ENCODE peak calls at places on chromosome 14, in nine cellular contexts. One of them, this sample, is unnamed.

GRCh38 chr14:101035466-101036225 is 132.1 kb upstream of the RTL1 start:
- DNase-seq in pancreas: no peak
- DNase-seq in cardiac fibroblast: no peak
- DNase-seq in A549: no peak
- DNase-seq in AG10803: no peak
- DNase-seq in neural crest cell: no peak
- DNase-seq in lower lobe of right lung: no peak
- DNase-seq in fibroblast of lung: no peak
- DNase-seq in fibroblast of the aortic adventitia: no peak
- DNase-seq in this sample: no peak

GRCh38 chr14:69763761-69764510 is 3.0 kb upstream of the SRSF5 start:
- DNase-seq in cardiac fibroblast: peak; percentile 68
- DNase-seq in AG10803: no peak
- DNase-seq in pancreas: no peak
- DNase-seq in lower lobe of right lung: no peak
- DNase-seq in A549: no peak
- DNase-seq in fibroblast of the aortic adventitia: no peak
- DNase-seq in fibroblast of lung: no peak
- DNase-seq in neural crest cell: no peak
- DNase-seq in this sample: no peak

GRCh38 chr14:90514015-90514398 is 117.2 kb downstream of the CALM1 start:
- DNase-seq in AG10803: no peak
- DNase-seq in fibroblast of the aortic adventitia: no peak
- DNase-seq in pancreas: no peak
- DNase-seq in lower lobe of right lung: no peak
- DNase-seq in fibroblast of lung: no peak
- DNase-seq in cardiac fibroblast: no peak
- DNase-seq in A549: no peak
- DNase-seq in neural crest cell: no peak
- DNase-seq in this sample: no peak

GRCh38 chr14:105203057-105203494 is 22.0 kb upstream of the NUDT14 start:
- DNase-seq in AG10803: peak; percentile 57
- DNase-seq in cardiac fibroblast: peak; percentile 69
- DNase-seq in neural crest cell: peak; percentile 85
- DNase-seq in fibroblast of lung: peak; percentile 55
- DNase-seq in A549: peak; percentile 66
- DNase-seq in pancreas: peak; percentile 69
- DNase-seq in lower lobe of right lung: peak; percentile 88
- DNase-seq in fibroblast of the aortic adventitia: peak; percentile 60
- DNase-seq in this sample: peak; percentile 57

GRCh38 chr14:44745371-44745770 is 216.4 kb downstream of the KLHL28 start:
- DNase-seq in pancreas: no peak
- DNase-seq in fibroblast of the aortic adventitia: no peak
- DNase-seq in A549: no peak
- DNase-seq in lower lobe of right lung: no peak
- DNase-seq in cardiac fibroblast: no peak
- DNase-seq in AG10803: no peak
- DNase-seq in neural crest cell: no peak
- DNase-seq in fibroblast of lung: no peak
- DNase-seq in this sample: no peak

GRCh38 chr14:50594577-50595316 is 34.8 kb downstream of the ATL1 start:
- DNase-seq in lower lobe of right lung: no peak
- DNase-seq in cardiac fibroblast: no peak
- DNase-seq in fibroblast of lung: no peak
- DNase-seq in A549: no peak
- DNase-seq in AG10803: no peak
- DNase-seq in fibroblast of the aortic adventitia: no peak
- DNase-seq in neural crest cell: no peak
- DNase-seq in pancreas: no peak
- DNase-seq in this sample: no peak

GRCh38 chr14:65277580-65278270 is 134.8 kb upstream of the FUT8 start:
- DNase-seq in pancreas: no peak
- DNase-seq in AG10803: no peak
- DNase-seq in fibroblast of lung: no peak
- DNase-seq in neural crest cell: no peak
- DNase-seq in A549: no peak
- DNase-seq in fibroblast of the aortic adventitia: no peak
- DNase-seq in cardiac fibroblast: no peak
- DNase-seq in lower lobe of right lung: no peak
- DNase-seq in this sample: no peak

GRCh38 chr14:58108717-58109116 is 43.3 kb downstream of the ARMH4 start:
- DNase-seq in A549: no peak
- DNase-seq in lower lobe of right lung: no peak
- DNase-seq in fibroblast of lung: no peak
- DNase-seq in cardiac fibroblast: no peak
- DNase-seq in fibroblast of the aortic adventitia: no peak
- DNase-seq in neural crest cell: no peak
- DNase-seq in pancreas: no peak
- DNase-seq in AG10803: no peak
- DNase-seq in this sample: no peak

GRCh38 chr14:69882915-69883314 is 3.7 kb downstream of the SMOC1 start:
- DNase-seq in pancreas: no peak
- DNase-seq in lower lobe of right lung: no peak
- DNase-seq in A549: no peak
- DNase-seq in cardiac fibroblast: no peak
- DNase-seq in neural crest cell: no peak
- DNase-seq in fibroblast of lung: no peak
- DNase-seq in fibroblast of the aortic adventitia: no peak
- DNase-seq in AG10803: no peak
- DNase-seq in this sample: no peak

GRCh38 chr14:89164168-89165074 is 252.6 kb downstream of the FOXN3 start:
- DNase-seq in fibroblast of the aortic adventitia: no peak
- DNase-seq in AG10803: no peak
- DNase-seq in A549: no peak
- DNase-seq in lower lobe of right lung: no peak
- DNase-seq in pancreas: no peak
- DNase-seq in fibroblast of lung: no peak
- DNase-seq in neural crest cell: no peak
- DNase-seq in cardiac fibroblast: no peak
- DNase-seq in this sample: peak; percentile 70

GRCh38 chr14:103133213-103134140 is 10.2 kb downstream of the TNFAIP2 start:
- DNase-seq in neural crest cell: no peak
- DNase-seq in pancreas: no peak
- DNase-seq in AG10803: no peak
- DNase-seq in cardiac fibroblast: no peak
- DNase-seq in A549: no peak
- DNase-seq in lower lobe of right lung: no peak
- DNase-seq in fibroblast of lung: no peak
- DNase-seq in fibroblast of the aortic adventitia: no peak
- DNase-seq in this sample: no peak

GRCh38 chr14:77275041-77275854 is 4.2 kb upstream of the NGB start:
- DNase-seq in neural crest cell: no peak
- DNase-seq in A549: no peak
- DNase-seq in cardiac fibroblast: no peak
- DNase-seq in fibroblast of the aortic adventitia: no peak
- DNase-seq in lower lobe of right lung: no peak
- DNase-seq in pancreas: no peak
- DNase-seq in fibroblast of lung: no peak
- DNase-seq in AG10803: no peak
- DNase-seq in this sample: no peak

GRCh38 chr14:106277503-106277902 is 751.1 kb downstream of the TMEM121 start:
- DNase-seq in fibroblast of the aortic adventitia: no peak
- DNase-seq in pancreas: no peak
- DNase-seq in neural crest cell: no peak
- DNase-seq in lower lobe of right lung: no peak
- DNase-seq in cardiac fibroblast: no peak
- DNase-seq in A549: no peak
- DNase-seq in fibroblast of lung: no peak
- DNase-seq in AG10803: no peak
- DNase-seq in this sample: no peak
- TF ChIP-seq CTCF in fibroblast of the aortic adventitia: no peak
- TF ChIP-seq CTCF in pancreas: peak; percentile 2
- TF ChIP-seq CTCF in neural crest cell: no peak
- TF ChIP-seq CTCF in lower lobe of right lung: peak; percentile 59
- TF ChIP-seq CTCF in cardiac fibroblast: no peak
- TF ChIP-seq CTCF in A549: peak; percentile 20
- TF ChIP-seq CTCF in fibroblast of lung: no peak
- TF ChIP-seq CTCF in AG10803: no peak
- TF ChIP-seq CTCF in this sample: no peak

GRCh38 chr14:55926007-55926406 is 192.2 kb upstream of the PELI2 start:
- DNase-seq in lower lobe of right lung: no peak
- DNase-seq in neural crest cell: no peak
- DNase-seq in fibroblast of lung: no peak
- DNase-seq in AG10803: no peak
- DNase-seq in fibroblast of the aortic adventitia: no peak
- DNase-seq in A549: no peak
- DNase-seq in pancreas: peak; percentile 53
- DNase-seq in cardiac fibroblast: no peak
- DNase-seq in this sample: no peak

GRCh38 chr14:55929136-55929535 is 189.1 kb upstream of the PELI2 start:
- DNase-seq in A549: no peak
- DNase-seq in lower lobe of right lung: no peak
- DNase-seq in cardiac fibroblast: no peak
- DNase-seq in AG10803: no peak
- DNase-seq in fibroblast of lung: no peak
- DNase-seq in neural crest cell: no peak
- DNase-seq in fibroblast of the aortic adventitia: no peak
- DNase-seq in pancreas: no peak
- DNase-seq in this sample: no peak

GRCh38 chr14:55930016-55930784 is 188.0 kb upstream of the PELI2 start:
- DNase-seq in A549: no peak
- DNase-seq in lower lobe of right lung: no peak
- DNase-seq in fibroblast of the aortic adventitia: no peak
- DNase-seq in neural crest cell: no peak
- DNase-seq in cardiac fibroblast: peak; percentile 14
- DNase-seq in pancreas: no peak
- DNase-seq in fibroblast of lung: no peak
- DNase-seq in AG10803: no peak
- DNase-seq in this sample: no peak

GRCh38 chr14:55928316-55928715 is 189.9 kb upstream of the PELI2 start:
- DNase-seq in lower lobe of right lung: no peak
- DNase-seq in pancreas: no peak
- DNase-seq in neural crest cell: no peak
- DNase-seq in AG10803: no peak
- DNase-seq in cardiac fibroblast: no peak
- DNase-seq in fibroblast of lung: no peak
- DNase-seq in fibroblast of the aortic adventitia: no peak
- DNase-seq in A549: no peak
- DNase-seq in this sample: no peak

GRCh38 chr14:55927059-55927458 is 191.2 kb upstream of the PELI2 start:
- DNase-seq in cardiac fibroblast: no peak
- DNase-seq in neural crest cell: peak; percentile 69
- DNase-seq in A549: no peak
- DNase-seq in lower lobe of right lung: no peak
- DNase-seq in AG10803: no peak
- DNase-seq in fibroblast of lung: no peak
- DNase-seq in fibroblast of the aortic adventitia: no peak
- DNase-seq in pancreas: no peak
- DNase-seq in this sample: no peak
- TF ChIP-seq CTCF in cardiac fibroblast: no peak
- TF ChIP-seq CTCF in neural crest cell: no peak
- TF ChIP-seq CTCF in A549: no peak
- TF ChIP-seq CTCF in lower lobe of right lung: no peak
- TF ChIP-seq CTCF in AG10803: no peak
- TF ChIP-seq CTCF in fibroblast of lung: no peak
- TF ChIP-seq CTCF in fibroblast of the aortic adventitia: no peak
- TF ChIP-seq CTCF in pancreas: no peak
- TF ChIP-seq CTCF in this sample: no peak

DNA sequence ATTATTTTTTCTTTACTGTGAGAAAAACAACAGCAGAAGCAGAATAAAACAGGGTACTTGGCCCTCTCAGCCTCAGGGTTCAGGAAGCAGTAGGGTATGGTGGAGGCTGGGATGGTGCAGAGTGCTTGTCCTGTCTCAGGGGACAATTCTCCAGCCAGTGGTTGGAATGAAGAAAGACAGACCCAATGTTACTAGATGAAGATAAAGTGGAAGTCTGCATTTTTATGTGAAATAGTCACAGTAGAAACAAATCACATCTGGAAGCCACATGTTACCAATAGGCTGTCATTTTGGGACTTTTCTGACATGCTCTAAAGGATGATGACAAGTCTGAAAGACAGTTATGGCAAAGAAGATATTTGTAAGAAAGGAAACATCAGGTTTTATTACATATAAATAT is 32.3 kb downstream of the PROX2 start:
- DNase-seq in A549: no peak
- DNase-seq in cardiac fibroblast: peak; percentile 78
- DNase-seq in fibroblast of lung: peak; percentile 30
- DNase-seq in AG10803: peak; percentile 87
- DNase-seq in neural crest cell: no peak
- DNase-seq in pancreas: no peak
- DNase-seq in lower lobe of right lung: no peak
- DNase-seq in fibroblast of the aortic adventitia: peak; percentile 84
- DNase-seq in this sample: peak; percentile 68
- TF ChIP-seq CTCF in A549: no peak
- TF ChIP-seq CTCF in cardiac fibroblast: peak; percentile 27
- TF ChIP-seq CTCF in fibroblast of lung: peak; percentile 6
- TF ChIP-seq CTCF in AG10803: peak; percentile 63
- TF ChIP-seq CTCF in neural crest cell: no peak
- TF ChIP-seq CTCF in pancreas: no peak
- TF ChIP-seq CTCF in lower lobe of right lung: no peak
- TF ChIP-seq CTCF in fibroblast of the aortic adventitia: peak; percentile 54
- TF ChIP-seq CTCF in this sample: peak; percentile 43

DNA sequence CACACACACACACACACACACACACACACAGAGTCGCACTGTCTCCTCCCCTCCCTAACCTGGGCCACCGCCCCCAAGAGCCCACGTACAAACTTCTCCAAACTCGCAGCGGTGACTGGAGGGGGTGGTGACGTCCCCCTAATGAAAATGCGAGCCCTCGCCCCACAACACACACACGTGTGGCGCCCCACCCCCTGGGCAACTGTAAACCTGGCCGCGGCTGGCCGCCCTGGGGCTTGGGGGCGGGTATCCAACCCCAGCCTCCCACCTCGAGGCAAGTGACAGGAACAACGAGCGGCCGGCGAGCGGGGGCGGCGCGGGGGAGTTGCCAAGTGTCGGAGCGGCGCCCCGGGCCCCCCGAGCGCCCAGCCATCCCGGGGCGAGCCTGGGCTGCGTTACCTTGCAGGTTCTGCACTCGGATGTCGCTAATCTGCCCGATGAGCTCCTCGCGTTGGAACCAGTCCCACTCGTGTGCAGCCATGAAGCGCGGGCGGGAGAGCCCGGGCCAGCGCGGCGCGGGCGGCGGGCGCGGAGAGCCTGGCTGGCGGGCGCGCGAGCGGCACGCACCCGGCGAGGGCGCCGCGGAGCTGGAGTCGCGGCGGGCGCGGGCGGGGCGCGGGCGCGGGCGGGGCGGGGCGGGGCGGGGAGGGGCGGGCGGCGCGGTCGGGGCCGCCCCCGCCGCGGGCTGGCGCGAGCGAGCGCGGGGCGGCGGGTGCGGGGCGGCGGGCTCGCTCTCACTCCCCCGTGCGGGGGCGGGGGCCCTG is at the start of gene CLMN:
- DNase-seq in pancreas: peak; percentile 67
- DNase-seq in neural crest cell: peak; percentile 27
- DNase-seq in A549: peak; percentile 44
- DNase-seq in fibroblast of the aortic adventitia: peak; percentile 12
- DNase-seq in fibroblast of lung: peak; percentile 21
- DNase-seq in lower lobe of right lung: peak; percentile 61
- DNase-seq in cardiac fibroblast: peak; percentile 28
- DNase-seq in AG10803: peak; percentile 12
- DNase-seq in this sample: peak; percentile 28
- TF ChIP-seq CTCF in pancreas: no peak
- TF ChIP-seq CTCF in neural crest cell: no peak
- TF ChIP-seq CTCF in A549: no peak
- TF ChIP-seq CTCF in fibroblast of the aortic adventitia: no peak
- TF ChIP-seq CTCF in fibroblast of lung: no peak
- TF ChIP-seq CTCF in lower lobe of right lung: no peak
- TF ChIP-seq CTCF in cardiac fibroblast: no peak
- TF ChIP-seq CTCF in AG10803: no peak
- TF ChIP-seq CTCF in this sample: no peak